ENCODE peak calls at places on chromosomes 4 and X, in ten cellular contexts. F, I, P, D, C, X, Q, T, J and O are unnamed samples.

GRCh38 chr4:2246384-2247127 is 4.6 kb upstream of the HAUS3 start:
- DNase-seq in T (no peak), C (no peak), Q (no peak), D (no peak), J (no peak), F (no peak), I (no peak), P (no peak), X (peak; percentile 2), O (no peak)

GRCh38 chr4:98092833-98093439 is 50.3 kb downstream of the STPG2 start:
- DNase-seq in I (no peak), Q (peak; percentile 0), F (no peak), X (peak; percentile 4), P (peak; percentile 19), T (no peak), D (no peak), C (no peak), J (no peak), O (no peak)

GRCh38 chr4:6331018-6331417 is 61.4 kb downstream of the WFS1 start:
- DNase-seq in T (no peak), I (no peak), Q (peak; percentile 41), X (peak; percentile 59), J (no peak), D (no peak), P (peak; percentile 29), F (no peak), C (no peak), O (no peak)

GRCh38 chr4:99876946-99877345 is 17.3 kb downstream of the LAMTOR3 start:
- DNase-seq in J (no peak), I (no peak), T (no peak), P (no peak), X (no peak), Q (no peak), D (no peak), F (no peak), C (no peak), O (no peak)

GRCh38 chr4:18110099-18110498 is 88.5 kb upstream of the LCORL start:
- DNase-seq in I (no peak), T (no peak), D (no peak), C (no peak), F (no peak), J (no peak), P (no peak), X (no peak), Q (no peak), O (no peak)

GRCh38 chr4:141713771-141714445 is 77.5 kb downstream of the IL15 start:
- DNase-seq in F (no peak), Q (peak; percentile 9), X (peak; percentile 30), J (peak; percentile 68), I (no peak), C (no peak), T (no peak), P (no peak), D (peak; percentile 37), O (no peak)

GRCh38 chr4:175531405-175532091 is 280.5 kb downstream of the GPM6A start:
- DNase-seq in Q (no peak), I (no peak), X (peak; percentile 31), F (no peak), T (no peak), D (no peak), P (no peak), J (peak; percentile 52), C (no peak), O (no peak)

GRCh38 chr4:75048208-75048879 is 115.4 kb downstream of the PARM1 start:
- DNase-seq in J (no peak), P (no peak), T (no peak), C (no peak), D (no peak), F (no peak), I (no peak), X (no peak), Q (no peak), O (no peak)

GRCh38 chrX:46978341-46979291 is 66.4 kb downstream of the JADE3 start:
- DNase-seq in P (peak; percentile 79), C (peak; percentile 71), X (peak; percentile 45), Q (peak; percentile 32), D (no peak), I (peak; percentile 17), J (peak; percentile 62), F (peak; percentile 52), T (peak; percentile 44), O (peak; percentile 37)

GRCh38 chrX:123171781-123172180 is 12.3 kb upstream of the GRIA3 start:
- DNase-seq in D (peak; percentile 15), F (no peak), X (no peak), J (peak; percentile 12), T (no peak), P (no peak), Q (no peak), C (no peak), I (no peak), O (no peak)

GRCh38 chrX:19955306-19955705 is 35.6 kb downstream of the BCLAF3 start:
- DNase-seq in Q (no peak), J (no peak), T (no peak), D (no peak), P (no peak), X (no peak), F (no peak), I (no peak), C (no peak), O (no peak)

GRCh38 chr4:952881-953573 is 20.3 kb downstream of the DGKQ start:
- DNase-seq in D (no peak), C (peak; percentile 67), J (no peak), T (no peak), P (no peak), X (no peak), Q (no peak), I (no peak), F (no peak), O (no peak)

GRCh38 chr4:76581276-76581675 is 146.2 kb downstream of the SHROOM3 start:
- DNase-seq in F (no peak), I (no peak), D (no peak), C (no peak), Q (no peak), X (no peak), P (no peak), J (no peak), T (no peak), O (no peak)

GRCh38 chr4:15781427-15782095 is 3.4 kb downstream of the CD38 start:
- DNase-seq in D (no peak), C (no peak), X (no peak), P (no peak), Q (no peak), F (no peak), I (no peak), J (peak; percentile 35), T (no peak), O (no peak)

GRCh38 chrX:39814391-39814790 is 283.4 kb downstream of the BCOR start:
- DNase-seq in I (no peak), C (no peak), X (peak; percentile 27), D (no peak), J (no peak), Q (peak; percentile 10), P (peak; percentile 53), F (no peak), T (no peak), O (no peak)

GRCh38 chr4:158016511-158016910 is 156.3 kb downstream of the GASK1B start:
- DNase-seq in T (no peak), I (no peak), Q (no peak), F (no peak), D (no peak), C (no peak), P (no peak), X (peak; percentile 29), J (peak; percentile 65), O (no peak)

GRCh38 chr4:8643986-8644385 is 51.4 kb downstream of the CPZ start:
- DNase-seq in Q (no peak), J (no peak), I (no peak), T (no peak), X (no peak), D (no peak), F (no peak), C (peak; percentile 62), P (no peak), O (no peak)

GRCh38 chr4:137968956-137969709 is 273.0 kb downstream of the SLC7A11 start:
- DNase-seq in X (peak; percentile 19), P (no peak), F (no peak), T (no peak), D (no peak), Q (no peak), I (no peak), C (no peak), J (no peak), O (no peak)

GRCh38 chr4:26343041-26343403 is 22.2 kb downstream of the RBPJ start:
- DNase-seq in X (peak; percentile 43), C (no peak), P (no peak), T (no peak), F (no peak), D (no peak), Q (no peak), I (no peak), J (peak; percentile 52), O (no peak)

GRCh38 chr4:21656832-21657231 is 291.7 kb downstream of the KCNIP4 start:
- DNase-seq in C (no peak), J (peak; percentile 59), F (no peak), D (peak; percentile 3), Q (peak; percentile 80), X (peak; percentile 15), T (no peak), P (no peak), I (no peak), O (no peak)

GRCh38 chr4:148795156-148795864 is 353.1 kb upstream of the NR3C2 start:
- DNase-seq in I (no peak), F (no peak), Q (peak; percentile 8), T (no peak), C (no peak), X (peak; percentile 13), P (no peak), D (peak; percentile 66), J (peak; percentile 59), O (no peak)

GRCh38 chr4:100929135-100929534 is 411.3 kb upstream of the EMCN start:
- DNase-seq in T (no peak), Q (no peak), F (no peak), I (no peak), P (no peak), J (no peak), X (no peak), C (no peak), D (no peak), O (no peak)

GRCh38 chr4:40055379-40055872 is 1.2 kb upstream of the N4BP2 start:
- DNase-seq in Q (peak; percentile 63), I (no peak), T (no peak), X (no peak), D (no peak), P (peak; percentile 83), C (no peak), F (no peak), J (no peak), O (no peak)

GRCh38 chr4:98284640-98285046 is 23.5 kb downstream of the RAP1GDS1 start:
- DNase-seq in X (no peak), J (peak; percentile 61), I (no peak), F (no peak), Q (no peak), T (no peak), P (no peak), C (no peak), D (no peak), O (no peak)

GRCh38 chrX:41027388-41027787 is 57.9 kb upstream of the USP9X start:
- DNase-seq in C (no peak), D (peak; percentile 47), P (no peak), J (peak; percentile 67), Q (peak; percentile 3), I (no peak), F (no peak), X (peak; percentile 59), T (peak; percentile 37), O (no peak)

GRCh38 chrX:18424482-18425198 is 768 bp upstream of the CDKL5 start:
- DNase-seq in D (no peak), C (no peak), P (peak; percentile 39), X (peak; percentile 12), Q (no peak), T (no peak), F (peak; percentile 4), J (peak; percentile 20), I (no peak), O (no peak)

GRCh38 chrX:48972214-48973164 is 845 bp upstream of the KCND1 start:
- DNase-seq in C (no peak), D (no peak), X (peak; percentile 51), I (no peak), T (no peak), J (no peak), F (no peak), Q (peak; percentile 10), P (peak; percentile 23), O (no peak)

GRCh38 chr4:7769936-7770674 is 169.6 kb downstream of the AFAP1 start:
- DNase-seq in C (no peak), I (no peak), D (no peak), J (no peak), F (no peak), T (no peak), P (no peak), X (peak; percentile 37), Q (peak; percentile 36), O (peak; percentile 9)